ENCODE peak calls at places on chromosomes 16 and 17, in six cellular contexts. One of them, this sample, is unnamed.

GRCh38 chr16:31094088-31094423 is 541 bp downstream of the VKORC1 start:
- DNase-seq in heart right ventricle: no peak
- DNase-seq in psoas muscle: no peak
- DNase-seq in fibroblast of pulmonary artery: no peak
- DNase-seq in A549: no peak
- DNase-seq in Peyer's patch: peak; percentile 51
- DNase-seq in this sample: no peak

GRCh38 chr16:56610017-56610608 is 1.7 kb downstream of the MT2A start:
- DNase-seq in heart right ventricle: no peak
- DNase-seq in fibroblast of pulmonary artery: peak; percentile 95
- DNase-seq in Peyer's patch: peak; percentile 64
- DNase-seq in psoas muscle: peak; percentile 74
- DNase-seq in A549: peak; percentile 75
- DNase-seq in this sample: no peak

GRCh38 chr17:488993-489757 is 136.6 kb upstream of the RPH3AL start:
- DNase-seq in psoas muscle: no peak
- DNase-seq in fibroblast of pulmonary artery: peak; percentile 32
- DNase-seq in A549: peak; percentile 86
- DNase-seq in heart right ventricle: no peak
- DNase-seq in Peyer's patch: no peak
- DNase-seq in this sample: no peak

GRCh38 chr17:73541111-73541510 is 103.1 kb downstream of the SDK2 start:
- DNase-seq in A549: no peak
- DNase-seq in psoas muscle: no peak
- DNase-seq in fibroblast of pulmonary artery: no peak
- DNase-seq in heart right ventricle: no peak
- DNase-seq in Peyer's patch: no peak
- DNase-seq in this sample: no peak

GRCh38 chr16:28616636-28617035 is 6.8 kb upstream of the SULT1A1 start:
- DNase-seq in fibroblast of pulmonary artery: no peak
- DNase-seq in A549: no peak
- DNase-seq in heart right ventricle: no peak
- DNase-seq in psoas muscle: no peak
- DNase-seq in Peyer's patch: no peak
- DNase-seq in this sample: no peak

GRCh38 chr16:3938843-3939624 is 58.5 kb upstream of the CREBBP start:
- DNase-seq in heart right ventricle: peak; percentile 72
- DNase-seq in psoas muscle: peak; percentile 47
- DNase-seq in fibroblast of pulmonary artery: peak; percentile 77
- DNase-seq in Peyer's patch: peak; percentile 65
- DNase-seq in A549: peak; percentile 56
- DNase-seq in this sample: no peak

GRCh38 chr17:4777969-4778760 is 6.5 kb downstream of the TM4SF5 start:
- DNase-seq in A549: no peak
- DNase-seq in heart right ventricle: no peak
- DNase-seq in Peyer's patch: no peak
- DNase-seq in fibroblast of pulmonary artery: no peak
- DNase-seq in psoas muscle: no peak
- DNase-seq in this sample: no peak

GRCh38 chr17:7294614-7295153 is at the start of gene YBX2:
- DNase-seq in Peyer's patch: peak; percentile 98
- DNase-seq in A549: peak; percentile 89
- DNase-seq in heart right ventricle: peak; percentile 75
- DNase-seq in fibroblast of pulmonary artery: no peak
- DNase-seq in psoas muscle: peak; percentile 81
- DNase-seq in this sample: no peak

GRCh38 chr16:18800674-18801196 is 614 bp downstream of the ARL6IP1 start:
- DNase-seq in A549: no peak
- DNase-seq in fibroblast of pulmonary artery: peak; percentile 27
- DNase-seq in heart right ventricle: no peak
- DNase-seq in Peyer's patch: no peak
- DNase-seq in psoas muscle: no peak
- DNase-seq in this sample: no peak

GRCh38 chr17:75188614-75189013 is 5.9 kb upstream of the SUMO2 start:
- DNase-seq in heart right ventricle: no peak
- DNase-seq in Peyer's patch: no peak
- DNase-seq in psoas muscle: no peak
- DNase-seq in fibroblast of pulmonary artery: no peak
- DNase-seq in A549: no peak
- DNase-seq in this sample: no peak

GRCh38 chr17:34763727-34764665 is 184.6 kb downstream of the TMEM132E start:
- DNase-seq in A549: no peak
- DNase-seq in fibroblast of pulmonary artery: no peak
- DNase-seq in psoas muscle: no peak
- DNase-seq in Peyer's patch: no peak
- DNase-seq in heart right ventricle: no peak
- DNase-seq in this sample: no peak

GRCh38 chr16:27759301-27759871 is 209.4 kb downstream of the KATNIP start:
- DNase-seq in fibroblast of pulmonary artery: peak; percentile 64
- DNase-seq in psoas muscle: no peak
- DNase-seq in Peyer's patch: no peak
- DNase-seq in heart right ventricle: no peak
- DNase-seq in A549: no peak
- DNase-seq in this sample: no peak

GRCh38 chr17:45308016-45308365 is 8.8 kb downstream of the MAP3K14 start:
- DNase-seq in Peyer's patch: no peak
- DNase-seq in A549: no peak
- DNase-seq in psoas muscle: no peak
- DNase-seq in heart right ventricle: no peak
- DNase-seq in fibroblast of pulmonary artery: no peak
- DNase-seq in this sample: no peak

GRCh38 chr16:57648125-57648524 is 19.7 kb downstream of the ADGRG1 start:
- DNase-seq in heart right ventricle: no peak
- DNase-seq in A549: no peak
- DNase-seq in Peyer's patch: no peak
- DNase-seq in fibroblast of pulmonary artery: no peak
- DNase-seq in psoas muscle: no peak
- DNase-seq in this sample: no peak

GRCh38 chr16:77788196-77789084 is at the start of gene VAT1L:
- DNase-seq in A549: peak; percentile 44
- DNase-seq in heart right ventricle: peak; percentile 30
- DNase-seq in fibroblast of pulmonary artery: peak; percentile 50
- DNase-seq in Peyer's patch: no peak
- DNase-seq in psoas muscle: no peak
- DNase-seq in this sample: no peak

GRCh38 chr17:2655526-2655925 is 56.0 kb downstream of the CLUH start:
- DNase-seq in Peyer's patch: no peak
- DNase-seq in fibroblast of pulmonary artery: no peak
- DNase-seq in heart right ventricle: no peak
- DNase-seq in psoas muscle: no peak
- DNase-seq in A549: no peak
- DNase-seq in this sample: no peak

GRCh38 chr17:44924107-44924544 is 8.8 kb upstream of the GFAP start:
- DNase-seq in fibroblast of pulmonary artery: no peak
- DNase-seq in heart right ventricle: no peak
- DNase-seq in psoas muscle: no peak
- DNase-seq in A549: no peak
- DNase-seq in Peyer's patch: peak; percentile 23
- DNase-seq in this sample: peak; percentile 56

GRCh38 chr17:49739662-49740271 is 24.2 kb downstream of the FAM117A start:
- DNase-seq in psoas muscle: peak; percentile 81
- DNase-seq in fibroblast of pulmonary artery: peak; percentile 80
- DNase-seq in Peyer's patch: peak; percentile 67
- DNase-seq in A549: no peak
- DNase-seq in heart right ventricle: peak; percentile 81
- DNase-seq in this sample: no peak

GRCh38 chr17:63082273-63082861 is 116.3 kb downstream of the TANC2 start:
- DNase-seq in psoas muscle: no peak
- DNase-seq in Peyer's patch: no peak
- DNase-seq in A549: peak; percentile 26
- DNase-seq in heart right ventricle: no peak
- DNase-seq in fibroblast of pulmonary artery: peak; percentile 75
- DNase-seq in this sample: peak; percentile 17

GRCh38 chr16:8869212-8869987 is 594 bp upstream of the CARHSP1 start:
- DNase-seq in heart right ventricle: no peak
- DNase-seq in fibroblast of pulmonary artery: no peak
- DNase-seq in psoas muscle: no peak
- DNase-seq in A549: no peak
- DNase-seq in Peyer's patch: no peak
- DNase-seq in this sample: no peak

GRCh38 chr16:60200161-60200560 is 1466.0 kb upstream of the GOT2 start:
- DNase-seq in heart right ventricle: no peak
- DNase-seq in fibroblast of pulmonary artery: no peak
- DNase-seq in psoas muscle: no peak
- DNase-seq in A549: no peak
- DNase-seq in Peyer's patch: no peak
- DNase-seq in this sample: no peak

GRCh38 chr17:17128476-17129075 is 77.6 kb downstream of the PLD6 start:
- DNase-seq in fibroblast of pulmonary artery: no peak
- DNase-seq in heart right ventricle: no peak
- DNase-seq in A549: no peak
- DNase-seq in Peyer's patch: no peak
- DNase-seq in psoas muscle: no peak
- DNase-seq in this sample: no peak

GRCh38 chr17:30236807-30237206 is 1.3 kb upstream of the SLC6A4 start:
- DNase-seq in fibroblast of pulmonary artery: peak; percentile 40
- DNase-seq in A549: peak; percentile 70
- DNase-seq in Peyer's patch: peak; percentile 84
- DNase-seq in heart right ventricle: peak; percentile 68
- DNase-seq in psoas muscle: peak; percentile 53
- DNase-seq in this sample: no peak

GRCh38 chr17:29347831-29348281 is 42.3 kb upstream of the TAOK1 start:
- DNase-seq in Peyer's patch: no peak
- DNase-seq in heart right ventricle: no peak
- DNase-seq in psoas muscle: no peak
- DNase-seq in A549: no peak
- DNase-seq in fibroblast of pulmonary artery: peak; percentile 54
- DNase-seq in this sample: no peak

GRCh38 chr17:76617838-76618237 is 25.7 kb downstream of the ST6GALNAC1 start:
- DNase-seq in fibroblast of pulmonary artery: no peak
- DNase-seq in heart right ventricle: no peak
- DNase-seq in psoas muscle: no peak
- DNase-seq in A549: no peak
- DNase-seq in Peyer's patch: no peak
- DNase-seq in this sample: no peak

GRCh38 chr17:31371511-31372097 is 19.9 kb upstream of the RAB11FIP4 start:
- DNase-seq in fibroblast of pulmonary artery: peak; percentile 60
- DNase-seq in A549: no peak
- DNase-seq in heart right ventricle: no peak
- DNase-seq in psoas muscle: no peak
- DNase-seq in Peyer's patch: no peak
- DNase-seq in this sample: no peak

GRCh38 chr17:17832040-17832363 is 4.8 kb downstream of the SREBF1 start:
- DNase-seq in psoas muscle: no peak
- DNase-seq in heart right ventricle: no peak
- DNase-seq in fibroblast of pulmonary artery: no peak
- DNase-seq in A549: no peak
- DNase-seq in Peyer's patch: no peak
- DNase-seq in this sample: no peak

GRCh38 chr16:12016166-12016947 is 39.8 kb downstream of the SNX29 start:
- DNase-seq in psoas muscle: no peak
- DNase-seq in A549: no peak
- DNase-seq in Peyer's patch: no peak
- DNase-seq in fibroblast of pulmonary artery: peak; percentile 34
- DNase-seq in heart right ventricle: no peak
- DNase-seq in this sample: no peak

GRCh38 chr16:83164816-83165215 is 538.0 kb downstream of the CDH13 start:
- DNase-seq in fibroblast of pulmonary artery: no peak
- DNase-seq in psoas muscle: no peak
- DNase-seq in Peyer's patch: no peak
- DNase-seq in heart right ventricle: no peak
- DNase-seq in A549: no peak
- DNase-seq in this sample: no peak

GRCh38 chr16:83158320-83158957 is 531.7 kb downstream of the CDH13 start:
- DNase-seq in A549: no peak
- DNase-seq in heart right ventricle: no peak
- DNase-seq in psoas muscle: no peak
- DNase-seq in fibroblast of pulmonary artery: no peak
- DNase-seq in Peyer's patch: no peak
- DNase-seq in this sample: no peak

GRCh38 chr16:83159049-83159448 is 532.3 kb downstream of the CDH13 start:
- DNase-seq in psoas muscle: no peak
- DNase-seq in Peyer's patch: no peak
- DNase-seq in A549: no peak
- DNase-seq in fibroblast of pulmonary artery: no peak
- DNase-seq in heart right ventricle: no peak
- DNase-seq in this sample: no peak

GRCh38 chr16:83160609-83161008 is 533.8 kb downstream of the CDH13 start:
- DNase-seq in fibroblast of pulmonary artery: no peak
- DNase-seq in psoas muscle: no peak
- DNase-seq in heart right ventricle: no peak
- DNase-seq in Peyer's patch: no peak
- DNase-seq in A549: no peak
- DNase-seq in this sample: no peak

GRCh38 chr16:83162791-83163190 is 536.0 kb downstream of the CDH13 start:
- DNase-seq in fibroblast of pulmonary artery: no peak
- DNase-seq in psoas muscle: no peak
- DNase-seq in A549: no peak
- DNase-seq in heart right ventricle: no peak
- DNase-seq in Peyer's patch: no peak
- DNase-seq in this sample: no peak
- TF ChIP-seq CTCF in fibroblast of pulmonary artery: no peak
- TF ChIP-seq CTCF in psoas muscle: no peak
- TF ChIP-seq CTCF in A549: no peak
- TF ChIP-seq CTCF in heart right ventricle: no peak
- TF ChIP-seq CTCF in Peyer's patch: no peak
- TF ChIP-seq CTCF in this sample: no peak

DNA sequence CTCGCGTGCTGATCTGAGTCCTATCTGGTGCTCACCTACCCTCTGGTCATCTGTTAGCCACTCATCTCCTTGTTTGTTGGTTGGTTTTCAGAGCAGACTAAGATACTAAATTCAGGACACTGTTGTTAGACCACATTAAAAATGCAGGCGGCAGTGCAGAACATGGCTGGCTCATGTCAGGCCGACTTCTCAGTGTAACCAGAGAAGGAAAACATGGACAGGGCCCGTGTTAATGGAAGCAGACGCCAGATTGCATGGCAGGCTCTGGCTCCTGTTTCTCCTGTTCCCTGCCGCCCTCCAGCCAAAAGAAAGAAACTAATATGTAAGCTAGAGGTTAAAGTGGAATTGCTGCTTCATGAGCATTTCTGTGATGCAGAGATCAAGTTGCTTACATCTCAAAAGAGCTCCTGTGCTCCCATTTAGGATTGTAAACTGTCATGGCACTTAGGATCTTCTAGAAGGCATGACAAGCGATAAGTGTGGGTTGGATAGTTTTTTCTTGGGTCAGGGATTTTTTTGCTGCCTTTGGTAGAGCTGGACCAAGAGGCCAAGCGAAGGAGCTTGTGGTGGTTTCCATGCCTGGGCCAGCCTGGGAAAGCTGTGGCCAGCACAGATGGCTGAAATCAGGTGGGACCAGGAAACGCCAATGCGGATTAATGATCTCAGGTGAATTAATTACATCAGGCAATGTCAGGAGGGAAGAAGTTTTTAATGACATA is 56.1 kb downstream of the YPEL2 start:
- DNase-seq in heart right ventricle: no peak
- DNase-seq in fibroblast of pulmonary artery: no peak
- DNase-seq in Peyer's patch: no peak
- DNase-seq in A549: no peak
- DNase-seq in psoas muscle: no peak
- DNase-seq in this sample: no peak
- TF ChIP-seq CTCF in heart right ventricle: no peak
- TF ChIP-seq CTCF in fibroblast of pulmonary artery: no peak
- TF ChIP-seq CTCF in Peyer's patch: no peak
- TF ChIP-seq CTCF in A549: no peak
- TF ChIP-seq CTCF in psoas muscle: no peak
- TF ChIP-seq CTCF in this sample: no peak

GRCh38 chr17:80146121-80147034 is 550 bp downstream of the EIF4A3 start:
- DNase-seq in psoas muscle: no peak
- DNase-seq in heart right ventricle: no peak
- DNase-seq in fibroblast of pulmonary artery: no peak
- DNase-seq in Peyer's patch: peak; percentile 67
- DNase-seq in A549: peak; percentile 33
- DNase-seq in this sample: no peak
- TF ChIP-seq CTCF in psoas muscle: no peak
- TF ChIP-seq CTCF in heart right ventricle: no peak
- TF ChIP-seq CTCF in fibroblast of pulmonary artery: no peak
- TF ChIP-seq CTCF in Peyer's patch: no peak
- TF ChIP-seq CTCF in A549: no peak
- TF ChIP-seq CTCF in this sample: no peak

GRCh38 chr17:12020595-12021590 is at the start of gene MAP2K4:
- DNase-seq in psoas muscle: peak; percentile 91
- DNase-seq in Peyer's patch: peak; percentile 97
- DNase-seq in fibroblast of pulmonary artery: peak; percentile 90
- DNase-seq in A549: peak; percentile 91
- DNase-seq in heart right ventricle: peak; percentile 96
- DNase-seq in this sample: peak; percentile 38
- TF ChIP-seq CTCF in psoas muscle: no peak
- TF ChIP-seq CTCF in Peyer's patch: no peak
- TF ChIP-seq CTCF in fibroblast of pulmonary artery: no peak
- TF ChIP-seq CTCF in A549: no peak
- TF ChIP-seq CTCF in heart right ventricle: no peak
- TF ChIP-seq CTCF in this sample: no peak

This sample was measured in LNCaP clone FGC.